ENCODE peak calls at places on chromosomes 13 and 19, in five cellular contexts. R is fibroblast of lung; P is CD4-positive, alpha-beta memory T cell; G is psoas muscle; W is HCT116. F is an unnamed sample. For H3K4me1, the result is how much of the 10 kb centered on the place peaks cover.

GRCh38 chr13:46475586-46475991 is 77.4 kb upstream of the LRCH1 start:
- DNase-seq in P (no peak), G (no peak), R (peak), W (no peak), F (no peak)

GRCh38 chr13:65926750-65927171 is 1303.4 kb downstream of the PCDH9 start:
- DNase-seq in W (peak), R (no peak), G (peak), P (no peak), F (peak)

GRCh38 chr13:100515410-100515800 is 73.2 kb downstream of the GGACT start:
- DNase-seq in W (no peak), G (no peak), R (no peak), P (no peak), F (no peak)

GRCh38 chr13:97353927-97354326 is 80.0 kb upstream of the RAP2A start:
- DNase-seq in R (peak), W (no peak), G (no peak), P (no peak), F (no peak)

GRCh38 chr19:43570174-43570791 is 5.0 kb downstream of the XRCC1 start:
- DNase-seq in P (no peak), G (no peak), R (no peak), W (no peak), F (no peak)

GRCh38 chr19:38395381-38396127 is 7.1 kb downstream of the SPRED3 start:
- DNase-seq in R (no peak), G (no peak), P (peak), W (no peak), F (no peak)

GRCh38 chr19:3738477-3739220 is 22.8 kb downstream of the APBA3 start:
- DNase-seq in W (no peak), G (no peak), R (no peak), P (no peak), F (no peak)

GRCh38 chr19:51830263-51830662 is 35.3 kb downstream of the FPR3 start:
- DNase-seq in R (no peak), G (no peak), W (no peak), P (no peak), F (peak)

GRCh38 chr19:55156202-55157063 is 1.1 kb downstream of the TNNI3 start:
- DNase-seq in R (peak), W (peak), P (no peak), G (peak), F (peak)

GRCh38 chr13:35724480-35724879 is 248.0 kb upstream of the MAB21L1 start:
- DNase-seq in G (no peak), P (no peak), R (no peak), W (no peak), F (no peak)

GRCh38 chr13:99907627-99908026 is 63.9 kb downstream of the ZIC5 start:
- DNase-seq in W (no peak), R (no peak), P (no peak), G (no peak), F (no peak)

GRCh38 chr13:59823495-59823894 is 340.2 kb downstream of the DIAPH3 start:
- DNase-seq in R (peak), G (no peak), W (no peak), P (no peak), F (no peak)

GRCh38 chr13:102191951-102192461 is 209.8 kb downstream of the FGF14 start:
- DNase-seq in R (peak), W (no peak), P (peak), G (no peak), F (no peak)

GRCh38 chr13:96025283-96025682 is 27.9 kb downstream of the UGGT2 start:
- DNase-seq in P (no peak), G (no peak), R (no peak), W (no peak), F (no peak)

GRCh38 chr13:47945738-47946137 is 55.3 kb downstream of the SUCLA2 start:
- DNase-seq in W (no peak), P (no peak), R (peak), G (no peak), F (no peak)

GRCh38 chr13:107665926-107666458 is 549.3 kb downstream of the LIG4 start:
- DNase-seq in R (peak), P (no peak), W (no peak), G (no peak), F (no peak)

GRCh38 chr13:36131931-36132297 is 732 bp upstream of the DCLK1 start:
- DNase-seq in R (peak), G (peak), W (no peak), P (no peak), F (no peak)

GRCh38 chr19:2274937-2275535 is 6.9 kb downstream of the PEAK3 start:
- DNase-seq in R (peak), P (peak), G (peak), W (no peak), F (peak)

GRCh38 chr13:32253911-32254399 is 61.2 kb downstream of the ZAR1L start:
- DNase-seq in G (no peak), W (no peak), P (no peak), R (no peak), F (no peak)

GRCh38 chr13:36275190-36276002 is 22.2 kb downstream of the CCDC169 start:
- DNase-seq in G (no peak), W (no peak), R (peak), P (no peak), F (peak)

GRCh38 chr13:30739646-30740642 is 4.6 kb downstream of the ALOX5AP start:
- DNase-seq in P (peak), R (peak), W (peak), G (no peak), F (peak)

GRCh38 chr19:34188388-34188787 is 16.1 kb downstream of the LSM14A start:
- DNase-seq in R (no peak), P (no peak), W (no peak), G (no peak), F (no peak)

GRCh38 chr19:2720777-2721569 is at the start of gene DIRAS1:
- DNase-seq in G (peak), P (no peak), W (no peak), R (no peak), F (no peak)

GRCh38 chr13:48920730-48921129 is 55.0 kb upstream of the FNDC3A start:
- DNase-seq in P (no peak), G (no peak), W (no peak), R (no peak), F (no peak)

GRCh38 chr13:32852568-32852967 is 163.7 kb upstream of the KL start:
- DNase-seq in R (no peak), W (no peak), G (no peak), P (no peak), F (no peak)

GRCh38 chr19:5338661-5339469 is 1.7 kb downstream of the PTPRS start:
- DNase-seq in G (no peak), P (no peak), W (no peak), R (no peak), F (peak)

GRCh38 chr13:65985632-65986031 is 1244.5 kb downstream of the PCDH9 start:
- DNase-seq in W (peak), G (no peak), P (no peak), R (no peak), F (no peak)

GRCh38 chr13:99982741-99983400 is 1.3 kb downstream of the ZIC2 start:
- DNase-seq in P (no peak), G (no peak), W (no peak), R (no peak), F (no peak)

GRCh38 chr19:17348700-17349099 is 11.3 kb downstream of the GTPBP3 start:
- DNase-seq in G (peak), R (peak), P (no peak), W (no peak), F (no peak)
- H3K27ac ChIP-seq in G (peak), R (no peak), P (no peak), W (peak), F (no peak)

DNA sequence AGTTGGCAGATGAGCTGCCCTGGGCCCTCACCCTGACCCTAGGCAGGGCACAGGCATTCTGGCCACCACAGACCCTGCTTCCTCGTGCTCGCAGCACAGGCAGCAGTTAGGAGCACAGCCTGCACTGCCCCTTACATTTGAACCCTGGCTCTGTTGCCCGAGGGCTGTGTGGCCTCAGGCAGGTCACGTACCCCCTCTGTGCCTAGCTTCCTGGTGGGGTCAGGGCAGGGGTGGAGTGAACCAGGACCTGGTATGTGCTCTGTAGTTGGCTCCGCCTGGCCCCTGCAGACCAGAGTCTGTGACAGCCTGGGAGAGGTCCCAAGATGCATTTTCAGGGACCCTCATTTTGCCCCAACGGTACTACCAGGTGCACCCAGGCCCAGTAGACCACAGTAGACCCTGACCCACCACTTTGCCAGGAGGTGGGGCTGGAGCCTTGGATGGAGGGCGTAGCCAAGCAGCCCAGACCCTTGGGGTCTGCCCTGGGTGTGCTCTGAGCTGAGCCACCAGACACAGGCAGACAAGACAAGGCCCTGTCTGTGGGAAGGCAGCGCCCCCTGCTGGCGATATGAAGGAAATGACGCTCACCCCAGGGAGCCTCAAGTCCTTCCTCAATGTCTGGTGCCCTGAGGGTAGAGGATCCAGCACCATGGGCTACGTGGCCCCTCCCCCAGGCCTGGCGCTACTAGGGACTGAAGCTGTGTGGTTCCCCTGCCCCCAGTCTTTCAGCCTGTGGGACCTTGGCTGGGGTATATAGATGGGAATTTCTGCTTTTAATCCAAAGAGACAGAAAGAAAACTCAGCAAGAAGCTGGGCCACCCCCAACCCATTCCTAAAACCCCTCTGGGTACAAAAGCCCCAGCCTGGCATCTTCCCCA is 9.0 kb downstream of the LYL1 start:
- DNase-seq in P (peak), R (peak), G (peak), W (peak), F (peak)
- H3K4me1 ChIP-seq in P (under half), R (under half), G (under half), W (under half), F (under half)

GRCh38 chr13:111005808-111006494 is 91.1 kb upstream of the ANKRD10 start:
- DNase-seq in R (peak), G (peak), W (no peak), P (no peak), F (no peak)
- H3K27ac ChIP-seq in R (peak), G (peak), W (peak), P (no peak), F (no peak)

GRCh38 chr13:23050126-23050525 is 130.7 kb upstream of the SGCG start:
- DNase-seq in P (no peak), G (no peak), W (no peak), R (no peak), F (no peak)
- H3K4me1 ChIP-seq in P (under half), G (under half), W (under half), R (under half), F (under half)

DNA sequence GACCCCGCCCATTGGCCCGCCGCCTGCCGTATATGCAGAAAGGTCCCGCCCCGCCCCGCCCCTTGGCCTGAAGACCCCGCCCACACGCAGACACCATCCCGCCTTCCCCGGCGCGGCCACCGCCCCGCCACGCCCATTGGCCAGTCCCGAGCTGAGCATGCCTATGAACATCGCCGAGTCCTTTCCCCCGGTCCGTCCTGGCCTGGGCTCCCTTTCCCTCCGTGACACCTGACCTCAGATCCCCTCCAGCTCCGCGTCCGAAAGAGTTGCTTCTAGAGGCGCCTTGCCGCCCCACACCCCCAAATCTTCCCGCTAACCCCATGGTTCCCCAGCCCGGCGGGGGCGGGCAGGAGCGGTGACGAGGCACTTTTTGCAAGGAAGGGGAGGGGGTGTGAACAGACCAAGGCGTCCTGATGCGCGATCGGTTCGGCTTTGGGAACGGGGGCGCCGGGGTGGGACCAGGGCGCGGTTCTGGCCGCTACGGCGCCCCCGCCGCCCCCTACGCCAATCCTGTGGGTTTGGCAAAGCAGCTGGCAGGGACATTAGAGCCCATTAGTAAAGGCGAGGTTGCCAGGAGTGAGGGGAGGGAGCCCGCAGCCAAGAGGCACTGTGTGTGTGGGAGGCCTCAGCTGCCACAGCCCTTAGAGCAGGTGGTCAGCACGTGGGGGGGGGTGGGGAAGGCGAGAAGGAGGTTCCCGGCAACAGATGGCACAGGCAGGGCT is 409 bp upstream of the NUMBL start:
- DNase-seq in G (peak), P (peak), R (peak), W (peak), F (peak)
- H3K27ac ChIP-seq in G (peak), P (peak), R (peak), W (peak), F (peak)

GRCh38 chr19:16496613-16496983 is 404 bp downstream of the C19orf44 start:
- DNase-seq in W (no peak), P (no peak), G (peak), R (peak), F (no peak)
- H3K4me1 ChIP-seq in W (under half), P (under half), G (under half), R (under half), F (under half)

F was measured in Karpas-422.